ENCODE peak calls at places on chromosomes 13 and 19, in seven cellular contexts. One of them, this sample, is unnamed.

GRCh38 chr19:18802354-18802753 is 11.2 kb upstream of the COMP start:
- DNase-seq in HTR-8/SVneo: no peak
- DNase-seq in hippocampal formation: no peak
- DNase-seq in H7: peak; percentile 94
- DNase-seq in endodermal cell: peak; percentile 87
- DNase-seq in AG09309: no peak
- DNase-seq in nephron progenitor cell: no peak
- DNase-seq in this sample: no peak

GRCh38 chr19:18594096-18594823 is 5.7 kb downstream of the REX1BD start:
- DNase-seq in HTR-8/SVneo: peak; percentile 85
- DNase-seq in hippocampal formation: peak; percentile 24
- DNase-seq in H7: peak; percentile 98
- DNase-seq in endodermal cell: peak; percentile 92
- DNase-seq in AG09309: no peak
- DNase-seq in nephron progenitor cell: peak; percentile 90
- DNase-seq in this sample: peak; percentile 50

GRCh38 chr13:81326913-81327312 is 986.0 kb upstream of the SPRY2 start:
- DNase-seq in HTR-8/SVneo: no peak
- DNase-seq in hippocampal formation: no peak
- DNase-seq in H7: no peak
- DNase-seq in endodermal cell: no peak
- DNase-seq in AG09309: no peak
- DNase-seq in nephron progenitor cell: no peak
- DNase-seq in this sample: no peak

GRCh38 chr13:50326746-50327145 is 311.5 kb downstream of the KCNRG start:
- DNase-seq in HTR-8/SVneo: no peak
- DNase-seq in hippocampal formation: no peak
- DNase-seq in H7: no peak
- DNase-seq in endodermal cell: no peak
- DNase-seq in AG09309: no peak
- DNase-seq in nephron progenitor cell: no peak
- DNase-seq in this sample: peak; percentile 1

GRCh38 chr19:15249560-15249874 is 17.3 kb upstream of the EPHX3 start:
- DNase-seq in HTR-8/SVneo: no peak
- DNase-seq in hippocampal formation: no peak
- DNase-seq in H7: no peak
- DNase-seq in endodermal cell: no peak
- DNase-seq in AG09309: no peak
- DNase-seq in nephron progenitor cell: no peak
- DNase-seq in this sample: no peak

GRCh38 chr19:2327773-2328400 is 499 bp downstream of the LSM7 start:
- DNase-seq in HTR-8/SVneo: no peak
- DNase-seq in hippocampal formation: no peak
- DNase-seq in H7: peak; percentile 84
- DNase-seq in endodermal cell: peak; percentile 90
- DNase-seq in AG09309: peak; percentile 66
- DNase-seq in nephron progenitor cell: no peak
- DNase-seq in this sample: peak; percentile 43

GRCh38 chr13:113863511-113864302 is at the start of gene GAS6:
- DNase-seq in HTR-8/SVneo: peak; percentile 24
- DNase-seq in hippocampal formation: peak; percentile 50
- DNase-seq in H7: peak; percentile 91
- DNase-seq in endodermal cell: peak; percentile 78
- DNase-seq in AG09309: no peak
- DNase-seq in nephron progenitor cell: peak; percentile 81
- DNase-seq in this sample: no peak

GRCh38 chr19:50777830-50778303 is 7.6 kb downstream of the GPR32 start:
- DNase-seq in HTR-8/SVneo: no peak
- DNase-seq in hippocampal formation: no peak
- DNase-seq in H7: peak; percentile 83
- DNase-seq in endodermal cell: peak; percentile 89
- DNase-seq in AG09309: no peak
- DNase-seq in nephron progenitor cell: peak; percentile 57
- DNase-seq in this sample: peak; percentile 51

GRCh38 chr13:62482351-62482750 is 1066.7 kb upstream of the PCDH20 start:
- DNase-seq in HTR-8/SVneo: no peak
- DNase-seq in hippocampal formation: no peak
- DNase-seq in H7: no peak
- DNase-seq in endodermal cell: no peak
- DNase-seq in AG09309: no peak
- DNase-seq in nephron progenitor cell: no peak
- DNase-seq in this sample: no peak

GRCh38 chr19:57016076-57016475 is 103.7 kb upstream of the USP29 start:
- DNase-seq in HTR-8/SVneo: no peak
- DNase-seq in hippocampal formation: no peak
- DNase-seq in H7: no peak
- DNase-seq in endodermal cell: no peak
- DNase-seq in AG09309: no peak
- DNase-seq in nephron progenitor cell: no peak
- DNase-seq in this sample: no peak

GRCh38 chr19:38557205-38557799 is 60.5 kb downstream of the MAP4K1 start:
- DNase-seq in HTR-8/SVneo: no peak
- DNase-seq in hippocampal formation: no peak
- DNase-seq in H7: no peak
- DNase-seq in endodermal cell: no peak
- DNase-seq in AG09309: no peak
- DNase-seq in nephron progenitor cell: no peak
- DNase-seq in this sample: no peak

GRCh38 chr13:44576396-44577235 is 486 bp upstream of the TSC22D1 start:
- DNase-seq in HTR-8/SVneo: no peak
- DNase-seq in hippocampal formation: no peak
- DNase-seq in H7: peak; percentile 71
- DNase-seq in endodermal cell: peak; percentile 67
- DNase-seq in AG09309: no peak
- DNase-seq in nephron progenitor cell: peak; percentile 63
- DNase-seq in this sample: no peak

GRCh38 chr13:111584101-111584500 is 263.7 kb downstream of the TEX29 start:
- DNase-seq in HTR-8/SVneo: no peak
- DNase-seq in hippocampal formation: no peak
- DNase-seq in H7: no peak
- DNase-seq in endodermal cell: no peak
- DNase-seq in AG09309: no peak
- DNase-seq in nephron progenitor cell: no peak
- DNase-seq in this sample: no peak